ENCODE peak calls at places on chromosomes 6 and 20, in four cellular contexts. One of them, this sample, is unnamed.

GRCh38 chr6:150681992-150682391 is 82.3 kb downstream of the PLEKHG1 start:
- DNase-seq in epithelial cell of esophagus: peak; percentile 74
- DNase-seq in ascending aorta: no peak
- DNase-seq in PC-3: no peak
- DNase-seq in this sample: no peak

GRCh38 chr6:84524636-84525035 is 239.8 kb downstream of the TBX18 start:
- DNase-seq in epithelial cell of esophagus: peak; percentile 18
- DNase-seq in PC-3: peak; percentile 4
- DNase-seq in ascending aorta: no peak
- DNase-seq in this sample: no peak

GRCh38 chr6:15406452-15406851 is 160.6 kb downstream of the JARID2 start:
- DNase-seq in ascending aorta: no peak
- DNase-seq in epithelial cell of esophagus: no peak
- DNase-seq in PC-3: no peak
- DNase-seq in this sample: no peak

GRCh38 chr6:106540432-106540831 is 88.9 kb downstream of the RTN4IP1 start:
- DNase-seq in epithelial cell of esophagus: no peak
- DNase-seq in PC-3: no peak
- DNase-seq in ascending aorta: no peak
- DNase-seq in this sample: no peak

GRCh38 chr6:167294241-167294640 is 3.1 kb downstream of the UNC93A start:
- DNase-seq in PC-3: no peak
- DNase-seq in epithelial cell of esophagus: no peak
- DNase-seq in ascending aorta: no peak
- DNase-seq in this sample: no peak

GRCh38 chr6:170344631-170345576 is 38.3 kb downstream of the FAM120B start:
- DNase-seq in epithelial cell of esophagus: peak; percentile 67
- DNase-seq in PC-3: peak; percentile 39
- DNase-seq in ascending aorta: no peak
- DNase-seq in this sample: peak; percentile 90

GRCh38 chr6:147106759-147107401 is 97.3 kb upstream of the STXBP5 start:
- DNase-seq in ascending aorta: no peak
- DNase-seq in PC-3: no peak
- DNase-seq in epithelial cell of esophagus: peak; percentile 24
- DNase-seq in this sample: peak; percentile 56

GRCh38 chr6:14123331-14124105 is 5.9 kb downstream of the CD83 start:
- DNase-seq in epithelial cell of esophagus: peak; percentile 10
- DNase-seq in ascending aorta: no peak
- DNase-seq in PC-3: no peak
- DNase-seq in this sample: no peak

GRCh38 chr6:40587240-40588069 is at the start of gene LRFN2:
- DNase-seq in PC-3: peak; percentile 63
- DNase-seq in epithelial cell of esophagus: peak; percentile 74
- DNase-seq in ascending aorta: peak; percentile 74
- DNase-seq in this sample: peak; percentile 43
- TF ChIP-seq CTCF in PC-3: peak; percentile 45
- TF ChIP-seq CTCF in epithelial cell of esophagus: peak; percentile 40
- TF ChIP-seq CTCF in ascending aorta: peak; percentile 61
- TF ChIP-seq CTCF in this sample: peak; percentile 42

GRCh38 chr6:27753668-27754407 is 158.4 kb downstream of the OR2B2 start:
- DNase-seq in ascending aorta: peak; percentile 81
- DNase-seq in PC-3: peak; percentile 92
- DNase-seq in epithelial cell of esophagus: peak; percentile 85
- DNase-seq in this sample: peak; percentile 93
- TF ChIP-seq CTCF in ascending aorta: no peak
- TF ChIP-seq CTCF in PC-3: peak; percentile 11
- TF ChIP-seq CTCF in epithelial cell of esophagus: peak; percentile 32
- TF ChIP-seq CTCF in this sample: no peak

DNA sequence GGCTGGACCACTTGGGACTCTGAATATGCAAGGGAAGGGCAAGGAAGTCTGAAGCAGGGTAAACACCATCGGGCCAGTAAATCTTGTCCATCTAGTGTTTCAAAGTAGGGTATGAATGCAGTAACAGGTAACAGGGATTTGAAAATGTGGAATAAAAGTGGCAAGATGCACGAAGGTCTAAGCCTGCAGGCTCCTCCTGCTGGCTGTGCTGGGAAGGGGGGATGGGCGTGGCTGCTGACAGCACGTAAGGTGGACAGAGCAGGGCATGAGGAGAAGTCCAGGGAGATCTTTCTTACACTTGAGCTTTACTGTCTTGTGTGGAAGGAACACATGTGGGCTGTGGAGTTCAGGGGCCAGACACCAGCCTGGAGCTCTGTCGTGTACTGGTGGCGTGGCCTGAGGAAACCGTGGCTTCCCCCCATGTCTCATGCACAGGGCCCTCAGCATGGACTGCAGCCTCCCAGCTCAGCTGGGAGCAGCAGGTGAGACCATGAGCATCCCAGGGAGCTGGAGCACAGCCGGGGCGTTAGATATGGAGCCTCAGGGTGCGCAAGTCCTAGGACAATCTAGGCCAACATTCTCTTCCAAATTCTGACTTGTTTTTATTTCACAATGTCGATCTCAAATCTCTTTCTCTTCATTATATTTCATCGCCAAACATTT is 84.5 kb downstream of the SLC22A23 start:
- DNase-seq in PC-3: no peak
- DNase-seq in epithelial cell of esophagus: no peak
- DNase-seq in ascending aorta: no peak
- DNase-seq in this sample: no peak
- TF ChIP-seq CTCF in PC-3: peak; percentile 43
- TF ChIP-seq CTCF in epithelial cell of esophagus: peak; percentile 17
- TF ChIP-seq CTCF in ascending aorta: no peak
- TF ChIP-seq CTCF in this sample: no peak

GRCh38 chr6:12102350-12102749 is 90.2 kb downstream of the HIVEP1 start:
- DNase-seq in ascending aorta: no peak
- DNase-seq in PC-3: no peak
- DNase-seq in epithelial cell of esophagus: no peak
- DNase-seq in this sample: no peak

GRCh38 chr6:12101653-12102312 is 89.7 kb downstream of the HIVEP1 start:
- DNase-seq in PC-3: no peak
- DNase-seq in epithelial cell of esophagus: no peak
- DNase-seq in ascending aorta: no peak
- DNase-seq in this sample: no peak

GRCh38 chr6:12101048-12101447 is 88.9 kb downstream of the HIVEP1 start:
- DNase-seq in PC-3: no peak
- DNase-seq in epithelial cell of esophagus: no peak
- DNase-seq in ascending aorta: no peak
- DNase-seq in this sample: no peak

GRCh38 chr6:12097791-12098190 is 85.7 kb downstream of the HIVEP1 start:
- DNase-seq in ascending aorta: no peak
- DNase-seq in epithelial cell of esophagus: peak; percentile 16
- DNase-seq in PC-3: peak; percentile 50
- DNase-seq in this sample: no peak

GRCh38 chr6:12099623-12100022 is 87.5 kb downstream of the HIVEP1 start:
- DNase-seq in epithelial cell of esophagus: no peak
- DNase-seq in PC-3: no peak
- DNase-seq in ascending aorta: no peak
- DNase-seq in this sample: no peak
- TF ChIP-seq CTCF in epithelial cell of esophagus: no peak
- TF ChIP-seq CTCF in PC-3: no peak
- TF ChIP-seq CTCF in ascending aorta: no peak
- TF ChIP-seq CTCF in this sample: no peak

GRCh38 chr20:62641749-62642665 is at the start of gene SLCO4A1:
- DNase-seq in ascending aorta: peak; percentile 79
- DNase-seq in epithelial cell of esophagus: peak; percentile 45
- DNase-seq in PC-3: peak; percentile 89
- DNase-seq in this sample: peak; percentile 80
- TF ChIP-seq CTCF in ascending aorta: no peak
- TF ChIP-seq CTCF in epithelial cell of esophagus: no peak
- TF ChIP-seq CTCF in PC-3: no peak
- TF ChIP-seq CTCF in this sample: no peak

This sample was measured in MCF 10A.